ENCODE peak calls at places on chromosome X, in ten cellular contexts. B is EL; D is EH; I is activated naive CD4-positive, alpha-beta T cell; K is fibroblast of mammary gland; E is substantia nigra; P is cardiac muscle cell; H is GM10248; L is globus pallidus; V is iris pigment epithelial cell. G is an unnamed sample.

GRCh38 chrX:133859860-133860259 is 125.5 kb downstream of the GPC3 start:
- DNase-seq in B (peak; percentile 5), D (peak; percentile 36), I (no peak), K (peak; percentile 79), E (no peak), P (no peak), H (no peak), L (no peak), V (peak; percentile 78), G (no peak)

GRCh38 chrX:134684956-134685355 is 26.7 kb upstream of the PLAC1 start:
- DNase-seq in B (no peak), D (no peak), I (no peak), K (no peak), E (no peak), P (no peak), H (no peak), L (no peak), V (no peak), G (no peak)

GRCh38 chrX:2351999-2352995 is 148.5 kb downstream of the DHRSX start:
- DNase-seq in B (peak; percentile 96), D (peak; percentile 99), I (no peak), K (peak; percentile 98), E (no peak), P (no peak), H (no peak), L (no peak), V (peak; percentile 93), G (peak; percentile 34)

GRCh38 chrX:17643528-17643927 is 93.8 kb upstream of the SCML1 start:
- DNase-seq in B (no peak), D (no peak), I (no peak), K (no peak), E (no peak), P (no peak), H (no peak), L (no peak), V (no peak), G (no peak)

GRCh38 chrX:154486396-154487207 is at the start of gene UBL4A:
- DNase-seq in B (peak; percentile 64), D (peak; percentile 60), I (no peak), K (peak; percentile 36), E (peak; percentile 26), P (peak; percentile 59), H (peak; percentile 74), L (no peak), V (peak; percentile 44), G (peak; percentile 83)

GRCh38 chrX:41351923-41352322 is 18.0 kb downstream of the DDX3X start:
- DNase-seq in B (no peak), D (no peak), I (no peak), K (no peak), E (no peak), P (no peak), H (no peak), L (no peak), V (no peak), G (no peak)

GRCh38 chrX:11664211-11664888 is 1.4 kb downstream of the ARHGAP6 start:
- DNase-seq in B (peak; percentile 16), D (peak; percentile 6), I (no peak), K (no peak), E (no peak), P (peak; percentile 14), H (peak; percentile 38), L (no peak), V (peak; percentile 26), G (peak; percentile 18)

GRCh38 chrX:34130980-34131744 is 952 bp downstream of the FAM47A start:
- DNase-seq in B (no peak), D (no peak), I (no peak), K (no peak), E (no peak), P (no peak), H (no peak), L (no peak), V (no peak), G (no peak)

GRCh38 chrX:397575-397974 is 10.9 kb upstream of the PPP2R3B start:
- DNase-seq in B (peak; percentile 93), D (peak; percentile 98), I (no peak), K (peak; percentile 27), E (no peak), P (peak; percentile 28), H (no peak), L (no peak), V (peak; percentile 95), G (peak; percentile 28)

GRCh38 chrX:74351760-74352159 is 47.8 kb downstream of the ZCCHC13 start:
- DNase-seq in B (peak; percentile 38), D (peak; percentile 47), I (no peak), K (peak; percentile 33), E (no peak), P (no peak), H (no peak), L (no peak), V (peak; percentile 30), G (no peak)

GRCh38 chrX:104972737-104973136 is 247.8 kb downstream of the TEX13A start:
- DNase-seq in B (no peak), D (no peak), I (no peak), K (no peak), E (no peak), P (no peak), H (no peak), L (no peak), V (peak; percentile 1), G (no peak)

GRCh38 chrX:125203379-125203736 is 116.3 kb upstream of the TEX13C start:
- DNase-seq in B (no peak), D (no peak), I (no peak), K (no peak), E (no peak), P (peak; percentile 18), H (peak; percentile 2), L (no peak), V (no peak), G (no peak)

GRCh38 chrX:153922932-153923857 is 2.9 kb downstream of the ARHGAP4 start:
- DNase-seq in B (peak; percentile 60), D (peak; percentile 68), I (no peak), K (peak; percentile 66), E (peak; percentile 73), P (no peak), H (no peak), L (no peak), V (peak; percentile 57), G (peak; percentile 50)

G was measured in hepatocyte.